ENCODE peak calls at places on chromosomes 13 and 19, in five cellular contexts. One of them, this sample, is unnamed.

GRCh38 chr19:13208131-13208963 is 58.1 kb downstream of the IER2 start:
- DNase-seq in effector memory CD8-positive, alpha-beta T cell: peak
- DNase-seq in HS-5: peak
- DNase-seq in hippocampal formation: no peak
- DNase-seq in T47D: no peak
- DNase-seq in this sample: no peak

GRCh38 chr13:30366083-30366482 is 56.2 kb upstream of the UBE2L5 start:
- DNase-seq in effector memory CD8-positive, alpha-beta T cell: no peak
- DNase-seq in HS-5: no peak
- DNase-seq in hippocampal formation: no peak
- DNase-seq in T47D: no peak
- DNase-seq in this sample: no peak

GRCh38 chr13:66689037-66689619 is 541.0 kb downstream of the PCDH9 start:
- DNase-seq in effector memory CD8-positive, alpha-beta T cell: no peak
- DNase-seq in HS-5: no peak
- DNase-seq in hippocampal formation: no peak
- DNase-seq in T47D: no peak
- DNase-seq in this sample: no peak

GRCh38 chr13:112893570-112894422 is 75.2 kb upstream of the MCF2L start:
- DNase-seq in effector memory CD8-positive, alpha-beta T cell: no peak
- DNase-seq in HS-5: no peak
- DNase-seq in hippocampal formation: no peak
- DNase-seq in T47D: peak
- DNase-seq in this sample: no peak

GRCh38 chr13:91576590-91576989 is 178.2 kb downstream of the GPC5 start:
- DNase-seq in effector memory CD8-positive, alpha-beta T cell: no peak
- DNase-seq in HS-5: no peak
- DNase-seq in hippocampal formation: no peak
- DNase-seq in T47D: no peak
- DNase-seq in this sample: no peak

GRCh38 chr19:5631511-5632240 is 8.8 kb downstream of the SAFB start:
- DNase-seq in effector memory CD8-positive, alpha-beta T cell: no peak
- DNase-seq in HS-5: no peak
- DNase-seq in hippocampal formation: no peak
- DNase-seq in T47D: no peak
- DNase-seq in this sample: no peak

GRCh38 chr13:34967851-34968562 is 25.9 kb downstream of the NBEA start:
- DNase-seq in effector memory CD8-positive, alpha-beta T cell: no peak
- DNase-seq in HS-5: no peak
- DNase-seq in hippocampal formation: no peak
- DNase-seq in T47D: no peak
- DNase-seq in this sample: peak

GRCh38 chr13:28282451-28282850 is 144.1 kb downstream of the PAN3 start:
- DNase-seq in effector memory CD8-positive, alpha-beta T cell: no peak
- DNase-seq in HS-5: no peak
- DNase-seq in hippocampal formation: no peak
- DNase-seq in T47D: no peak
- DNase-seq in this sample: no peak

GRCh38 chr19:19459707-19460251 is 54.3 kb downstream of the GATAD2A start:
- DNase-seq in effector memory CD8-positive, alpha-beta T cell: peak
- DNase-seq in HS-5: peak
- DNase-seq in hippocampal formation: no peak
- DNase-seq in T47D: no peak
- DNase-seq in this sample: no peak